ENCODE peak calls at places on chromosomes 12 and 14, in five cellular contexts. Z is activated naive CD8-positive, alpha-beta T cell treated with anti-CD3 and anti-CD28 coated beads for 36 hours; S is stimulated activated CD4-positive, alpha-beta T cell treated with anti-CD3 and anti-CD28 coated beads, TNF-alpha, amount 100 ng/mL, for 48 hours; U is T-helper 17 cell; Q is aorta. A is an unnamed sample.
A peak's percentile ranks its signal among the peaks of the same experiment; 100 is the strongest.

GRCh38 chr14:51448831-51449665 is 202.7 kb upstream of the FRMD6 start:
- DNase-seq in Z (no peak), U (no peak), S (no peak), Q (peak; percentile 51), A (no peak)

GRCh38 chr12:84814664-84815245 is 97.8 kb downstream of the SLC6A15 start:
- DNase-seq in Z (no peak), Q (no peak), S (no peak), U (no peak), A (no peak)

GRCh38 chr12:124316257-124316656 is 21.4 kb downstream of the RFLNA start:
- DNase-seq in S (no peak), U (no peak), Q (no peak), Z (no peak), A (no peak)

GRCh38 chr14:50260511-50260910 is 29.1 kb upstream of the SOS2 start:
- DNase-seq in U (no peak), Q (no peak), S (no peak), Z (no peak), A (no peak)

GRCh38 chr12:44117368-44117767 is 281.5 kb downstream of the TMEM117 start:
- DNase-seq in S (no peak), Z (no peak), Q (no peak), U (no peak), A (no peak)

GRCh38 chr14:58368951-58369350 is 26.8 kb upstream of the TOMM20L start:
- DNase-seq in S (no peak), U (no peak), Q (no peak), Z (no peak), A (no peak)

GRCh38 chr12:50072198-50072907 is 12.8 kb upstream of the SMARCD1 start:
- DNase-seq in S (no peak), Z (no peak), U (no peak), Q (peak; percentile 42), A (no peak)

GRCh38 chr14:62097824-62098223 is 335.6 kb downstream of the SNAPC1 start:
- DNase-seq in S (no peak), U (no peak), Z (no peak), Q (no peak), A (no peak)